ENCODE peak calls at places on chromosomes 11 and 22, in seven cellular contexts. One of them, this sample, is unnamed.

GRCh38 chr11:2802389-2803185 is 83.0 kb downstream of the CDKN1C start:
- DNase-seq in NCI-H510A treated with DMSO at 0.1 percent for 48 hours: no peak
- DNase-seq in activated T-cell treated with anti-CD3 and anti-CD28 coated beads, Interleukin-2, amount 50 U/mL, for 72 hours: no peak
- DNase-seq in LHCN-M2: no peak
- DNase-seq in sigmoid colon: peak
- DNase-seq in midbrain: no peak
- DNase-seq in activated CD8-positive, alpha-beta T cell treated with anti-CD3 and anti-CD28 coated beads, Interleukin-2, amount 10 ng/mL, durations not matched to agents 7 days and 5 days: no peak
- DNase-seq in this sample: no peak

GRCh38 chr11:85712953-85713352 is 27.0 kb upstream of the CCDC89 start:
- DNase-seq in midbrain: no peak
- DNase-seq in NCI-H510A treated with DMSO at 0.1 percent for 48 hours: no peak
- DNase-seq in sigmoid colon: no peak
- DNase-seq in activated CD8-positive, alpha-beta T cell treated with anti-CD3 and anti-CD28 coated beads, Interleukin-2, amount 10 ng/mL, durations not matched to agents 7 days and 5 days: no peak
- DNase-seq in LHCN-M2: no peak
- DNase-seq in activated T-cell treated with anti-CD3 and anti-CD28 coated beads, Interleukin-2, amount 50 U/mL, for 72 hours: no peak
- DNase-seq in this sample: no peak

GRCh38 chr11:45660717-45661416 is 4.6 kb downstream of the CHST1 start:
- DNase-seq in activated CD8-positive, alpha-beta T cell treated with anti-CD3 and anti-CD28 coated beads, Interleukin-2, amount 10 ng/mL, durations not matched to agents 7 days and 5 days: no peak
- DNase-seq in NCI-H510A treated with DMSO at 0.1 percent for 48 hours: no peak
- DNase-seq in activated T-cell treated with anti-CD3 and anti-CD28 coated beads, Interleukin-2, amount 50 U/mL, for 72 hours: no peak
- DNase-seq in sigmoid colon: peak
- DNase-seq in LHCN-M2: no peak
- DNase-seq in midbrain: no peak
- DNase-seq in this sample: no peak

GRCh38 chr11:82003671-82004148 is 730.0 kb downstream of the FAM181B start:
- DNase-seq in midbrain: no peak
- DNase-seq in sigmoid colon: no peak
- DNase-seq in NCI-H510A treated with DMSO at 0.1 percent for 48 hours: peak
- DNase-seq in activated CD8-positive, alpha-beta T cell treated with anti-CD3 and anti-CD28 coated beads, Interleukin-2, amount 10 ng/mL, durations not matched to agents 7 days and 5 days: no peak
- DNase-seq in LHCN-M2: no peak
- DNase-seq in activated T-cell treated with anti-CD3 and anti-CD28 coated beads, Interleukin-2, amount 50 U/mL, for 72 hours: peak
- DNase-seq in this sample: no peak

GRCh38 chr11:9078113-9079041 is 13.0 kb downstream of the SCUBE2 start:
- DNase-seq in sigmoid colon: no peak
- DNase-seq in LHCN-M2: peak
- DNase-seq in midbrain: no peak
- DNase-seq in NCI-H510A treated with DMSO at 0.1 percent for 48 hours: no peak
- DNase-seq in activated CD8-positive, alpha-beta T cell treated with anti-CD3 and anti-CD28 coated beads, Interleukin-2, amount 10 ng/mL, durations not matched to agents 7 days and 5 days: no peak
- DNase-seq in activated T-cell treated with anti-CD3 and anti-CD28 coated beads, Interleukin-2, amount 50 U/mL, for 72 hours: no peak
- DNase-seq in this sample: no peak

GRCh38 chr11:124865902-124866851 is 945 bp downstream of the ROBO3 start:
- DNase-seq in midbrain: peak
- DNase-seq in LHCN-M2: no peak
- DNase-seq in sigmoid colon: peak
- DNase-seq in activated T-cell treated with anti-CD3 and anti-CD28 coated beads, Interleukin-2, amount 50 U/mL, for 72 hours: peak
- DNase-seq in NCI-H510A treated with DMSO at 0.1 percent for 48 hours: no peak
- DNase-seq in activated CD8-positive, alpha-beta T cell treated with anti-CD3 and anti-CD28 coated beads, Interleukin-2, amount 10 ng/mL, durations not matched to agents 7 days and 5 days: peak
- DNase-seq in this sample: peak

GRCh38 chr22:46086577-46087335 is 63.6 kb upstream of the PPARA start:
- DNase-seq in sigmoid colon: peak
- DNase-seq in midbrain: no peak
- DNase-seq in activated T-cell treated with anti-CD3 and anti-CD28 coated beads, Interleukin-2, amount 50 U/mL, for 72 hours: no peak
- DNase-seq in activated CD8-positive, alpha-beta T cell treated with anti-CD3 and anti-CD28 coated beads, Interleukin-2, amount 10 ng/mL, durations not matched to agents 7 days and 5 days: no peak
- DNase-seq in NCI-H510A treated with DMSO at 0.1 percent for 48 hours: no peak
- DNase-seq in LHCN-M2: peak
- DNase-seq in this sample: no peak

GRCh38 chr22:22123118-22123959 is 121.2 kb upstream of the VPREB1 start:
- DNase-seq in activated CD8-positive, alpha-beta T cell treated with anti-CD3 and anti-CD28 coated beads, Interleukin-2, amount 10 ng/mL, durations not matched to agents 7 days and 5 days: no peak
- DNase-seq in midbrain: no peak
- DNase-seq in NCI-H510A treated with DMSO at 0.1 percent for 48 hours: no peak
- DNase-seq in sigmoid colon: no peak
- DNase-seq in LHCN-M2: no peak
- DNase-seq in activated T-cell treated with anti-CD3 and anti-CD28 coated beads, Interleukin-2, amount 50 U/mL, for 72 hours: no peak
- DNase-seq in this sample: no peak

GRCh38 chr11:29914203-29914930 is 102.5 kb downstream of the KCNA4 start:
- DNase-seq in midbrain: no peak
- DNase-seq in NCI-H510A treated with DMSO at 0.1 percent for 48 hours: no peak
- DNase-seq in LHCN-M2: peak
- DNase-seq in activated T-cell treated with anti-CD3 and anti-CD28 coated beads, Interleukin-2, amount 50 U/mL, for 72 hours: no peak
- DNase-seq in activated CD8-positive, alpha-beta T cell treated with anti-CD3 and anti-CD28 coated beads, Interleukin-2, amount 10 ng/mL, durations not matched to agents 7 days and 5 days: no peak
- DNase-seq in sigmoid colon: no peak
- DNase-seq in this sample: no peak

GRCh38 chr11:86181379-86181778 is 63.2 kb upstream of the EED start:
- DNase-seq in sigmoid colon: no peak
- DNase-seq in activated CD8-positive, alpha-beta T cell treated with anti-CD3 and anti-CD28 coated beads, Interleukin-2, amount 10 ng/mL, durations not matched to agents 7 days and 5 days: no peak
- DNase-seq in LHCN-M2: no peak
- DNase-seq in NCI-H510A treated with DMSO at 0.1 percent for 48 hours: no peak
- DNase-seq in midbrain: no peak
- DNase-seq in activated T-cell treated with anti-CD3 and anti-CD28 coated beads, Interleukin-2, amount 50 U/mL, for 72 hours: no peak
- DNase-seq in this sample: no peak

GRCh38 chr11:64718084-64718779 is 4.8 kb downstream of the NRXN2 start:
- DNase-seq in NCI-H510A treated with DMSO at 0.1 percent for 48 hours: no peak
- DNase-seq in LHCN-M2: no peak
- DNase-seq in midbrain: no peak
- DNase-seq in activated T-cell treated with anti-CD3 and anti-CD28 coated beads, Interleukin-2, amount 50 U/mL, for 72 hours: no peak
- DNase-seq in activated CD8-positive, alpha-beta T cell treated with anti-CD3 and anti-CD28 coated beads, Interleukin-2, amount 10 ng/mL, durations not matched to agents 7 days and 5 days: no peak
- DNase-seq in sigmoid colon: peak
- DNase-seq in this sample: no peak

GRCh38 chr11:110830344-110831141 is 118.3 kb upstream of the ARHGAP20 start:
- DNase-seq in midbrain: no peak
- DNase-seq in LHCN-M2: peak
- DNase-seq in activated CD8-positive, alpha-beta T cell treated with anti-CD3 and anti-CD28 coated beads, Interleukin-2, amount 10 ng/mL, durations not matched to agents 7 days and 5 days: no peak
- DNase-seq in sigmoid colon: no peak
- DNase-seq in NCI-H510A treated with DMSO at 0.1 percent for 48 hours: no peak
- DNase-seq in activated T-cell treated with anti-CD3 and anti-CD28 coated beads, Interleukin-2, amount 50 U/mL, for 72 hours: no peak
- DNase-seq in this sample: no peak

GRCh38 chr11:106503901-106504300 is 426.4 kb downstream of the AASDHPPT start:
- DNase-seq in activated CD8-positive, alpha-beta T cell treated with anti-CD3 and anti-CD28 coated beads, Interleukin-2, amount 10 ng/mL, durations not matched to agents 7 days and 5 days: no peak
- DNase-seq in activated T-cell treated with anti-CD3 and anti-CD28 coated beads, Interleukin-2, amount 50 U/mL, for 72 hours: no peak
- DNase-seq in sigmoid colon: no peak
- DNase-seq in LHCN-M2: no peak
- DNase-seq in midbrain: no peak
- DNase-seq in NCI-H510A treated with DMSO at 0.1 percent for 48 hours: no peak
- DNase-seq in this sample: no peak

GRCh38 chr11:119723243-119723951 is 5.6 kb downstream of the NECTIN1 start:
- DNase-seq in LHCN-M2: no peak
- DNase-seq in midbrain: no peak
- DNase-seq in activated T-cell treated with anti-CD3 and anti-CD28 coated beads, Interleukin-2, amount 50 U/mL, for 72 hours: no peak
- DNase-seq in NCI-H510A treated with DMSO at 0.1 percent for 48 hours: no peak
- DNase-seq in activated CD8-positive, alpha-beta T cell treated with anti-CD3 and anti-CD28 coated beads, Interleukin-2, amount 10 ng/mL, durations not matched to agents 7 days and 5 days: no peak
- DNase-seq in sigmoid colon: no peak
- DNase-seq in this sample: no peak

GRCh38 chr11:75403983-75404658 is 4.8 kb downstream of the RPS3 start:
- DNase-seq in activated CD8-positive, alpha-beta T cell treated with anti-CD3 and anti-CD28 coated beads, Interleukin-2, amount 10 ng/mL, durations not matched to agents 7 days and 5 days: no peak
- DNase-seq in NCI-H510A treated with DMSO at 0.1 percent for 48 hours: no peak
- DNase-seq in activated T-cell treated with anti-CD3 and anti-CD28 coated beads, Interleukin-2, amount 50 U/mL, for 72 hours: peak
- DNase-seq in midbrain: no peak
- DNase-seq in sigmoid colon: no peak
- DNase-seq in LHCN-M2: no peak
- DNase-seq in this sample: no peak

GRCh38 chr22:33047744-33048143 is 10.4 kb downstream of the SYN3 start:
- DNase-seq in midbrain: no peak
- DNase-seq in LHCN-M2: no peak
- DNase-seq in activated CD8-positive, alpha-beta T cell treated with anti-CD3 and anti-CD28 coated beads, Interleukin-2, amount 10 ng/mL, durations not matched to agents 7 days and 5 days: no peak
- DNase-seq in activated T-cell treated with anti-CD3 and anti-CD28 coated beads, Interleukin-2, amount 50 U/mL, for 72 hours: no peak
- DNase-seq in NCI-H510A treated with DMSO at 0.1 percent for 48 hours: no peak
- DNase-seq in sigmoid colon: no peak
- DNase-seq in this sample: no peak

GRCh38 chr11:101030015-101030414 is 99.6 kb downstream of the PGR start:
- DNase-seq in midbrain: no peak
- DNase-seq in activated CD8-positive, alpha-beta T cell treated with anti-CD3 and anti-CD28 coated beads, Interleukin-2, amount 10 ng/mL, durations not matched to agents 7 days and 5 days: no peak
- DNase-seq in NCI-H510A treated with DMSO at 0.1 percent for 48 hours: no peak
- DNase-seq in activated T-cell treated with anti-CD3 and anti-CD28 coated beads, Interleukin-2, amount 50 U/mL, for 72 hours: no peak
- DNase-seq in LHCN-M2: no peak
- DNase-seq in sigmoid colon: no peak
- DNase-seq in this sample: no peak

GRCh38 chr11:66542362-66542761 is 3.5 kb downstream of the ZDHHC24 start:
- DNase-seq in midbrain: no peak
- DNase-seq in sigmoid colon: no peak
- DNase-seq in activated T-cell treated with anti-CD3 and anti-CD28 coated beads, Interleukin-2, amount 50 U/mL, for 72 hours: no peak
- DNase-seq in NCI-H510A treated with DMSO at 0.1 percent for 48 hours: no peak
- DNase-seq in activated CD8-positive, alpha-beta T cell treated with anti-CD3 and anti-CD28 coated beads, Interleukin-2, amount 10 ng/mL, durations not matched to agents 7 days and 5 days: no peak
- DNase-seq in LHCN-M2: no peak
- DNase-seq in this sample: no peak

GRCh38 chr11:945986-946385 is 20.3 kb downstream of the AP2A2 start:
- DNase-seq in sigmoid colon: no peak
- DNase-seq in LHCN-M2: peak
- DNase-seq in midbrain: peak
- DNase-seq in activated CD8-positive, alpha-beta T cell treated with anti-CD3 and anti-CD28 coated beads, Interleukin-2, amount 10 ng/mL, durations not matched to agents 7 days and 5 days: no peak
- DNase-seq in activated T-cell treated with anti-CD3 and anti-CD28 coated beads, Interleukin-2, amount 50 U/mL, for 72 hours: no peak
- DNase-seq in NCI-H510A treated with DMSO at 0.1 percent for 48 hours: no peak
- DNase-seq in this sample: no peak

This sample was measured in activated CD4-positive, alpha-beta memory T cell treated with anti-CD3 and anti-CD28 coated beads, Interleukin-2, amount 10 ng/mL, durations not matched to agents 7 days and 5 days.